ENCODE peak calls at places on chromosomes 11 and 22, in nine cellular contexts. N, Z, P, S, T, H, I, K and R are unnamed samples.

GRCh38 chr22:37162221-37163095 is 12.7 kb upstream of the IL2RB start:
- DNase-seq in N (peak), Z (no peak), P (no peak), S (no peak), T (peak), H (no peak), I (peak), K (no peak), R (peak)

GRCh38 chr11:73344191-73344607 is 32.0 kb upstream of the RELT start:
- DNase-seq in N (no peak), Z (no peak), P (peak), S (no peak), T (no peak), H (no peak), I (no peak), K (peak), R (no peak)

GRCh38 chr11:57001674-57002401 is 13.1 kb downstream of the OR5AK2 start:
- DNase-seq in N (no peak), Z (no peak), P (no peak), S (no peak), T (no peak), H (no peak), I (no peak), K (no peak), R (no peak)

GRCh38 chr22:36455571-36456458 is 25.6 kb downstream of the TXN2 start:
- DNase-seq in N (no peak), Z (no peak), P (no peak), S (no peak), T (no peak), H (peak), I (no peak), K (no peak), R (no peak)

GRCh38 chr11:133865466-133865865 is 20.2 kb upstream of the SPATA19 start:
- DNase-seq in N (no peak), Z (no peak), P (no peak), S (no peak), T (no peak), H (no peak), I (no peak), K (no peak), R (no peak)

GRCh38 chr11:82458777-82459176 is 274.9 kb downstream of the FAM181B start:
- DNase-seq in N (no peak), Z (no peak), P (no peak), S (no peak), T (no peak), H (no peak), I (no peak), K (no peak), R (no peak)

GRCh38 chr11:64466115-64466718 is 107.3 kb downstream of the RPS6KA4 start:
- DNase-seq in N (no peak), Z (no peak), P (peak), S (no peak), T (no peak), H (no peak), I (no peak), K (no peak), R (no peak)

GRCh38 chr22:50112151-50113118 is 22.6 kb downstream of the MOV10L1 start:
- DNase-seq in N (no peak), Z (no peak), P (no peak), S (peak), T (no peak), H (peak), I (no peak), K (peak), R (no peak)

GRCh38 chr11:118845369-118845768 is 38.3 kb upstream of the CXCR5 start:
- DNase-seq in N (no peak), Z (no peak), P (no peak), S (no peak), T (no peak), H (peak), I (no peak), K (peak), R (no peak)

GRCh38 chr22:49011769-49012598 is 815.7 kb downstream of the BRD1 start:
- DNase-seq in N (peak), Z (no peak), P (peak), S (no peak), T (no peak), H (no peak), I (no peak), K (no peak), R (no peak)

GRCh38 chr22:46336119-46337078 is 885 bp downstream of the TRMU start:
- DNase-seq in N (peak), Z (no peak), P (no peak), S (no peak), T (no peak), H (peak), I (peak), K (peak), R (no peak)

GRCh38 chr11:10923886-10924285 is 66.0 kb upstream of the ZBED5 start:
- DNase-seq in N (no peak), Z (no peak), P (no peak), S (no peak), T (no peak), H (no peak), I (no peak), K (no peak), R (no peak)

GRCh38 chr11:19382131-19382611 is 141.4 kb upstream of the E2F8 start:
- DNase-seq in N (no peak), Z (no peak), P (no peak), S (no peak), T (no peak), H (no peak), I (no peak), K (no peak), R (no peak)